ENCODE peak calls at places on chromosomes 5 and 9, in ten cellular contexts. S, T, E, H, Y, L, D, U, A and X are unnamed samples.

GRCh38 chr9:104494808-104495207 is 9.3 kb upstream of the OR13F1 start:
- DNase-seq in L (peak), U (no peak), E (no peak), T (no peak), Y (no peak), D (no peak), H (no peak), S (no peak), A (no peak), X (no peak)

GRCh38 chr9:136387217-136387616 is 12.8 kb downstream of the SNAPC4 start:
- DNase-seq in A (no peak), Y (no peak), E (no peak), T (no peak), H (no peak), L (no peak), S (no peak), D (no peak), U (no peak), X (no peak)

GRCh38 chr9:114098660-114099522 is at the start of gene KIF12:
- DNase-seq in U (no peak), T (peak), L (no peak), E (no peak), A (peak), H (no peak), Y (peak), S (no peak), D (peak), X (no peak)

GRCh38 chr5:55914971-55915370 is 63.8 kb downstream of the IL31RA start:
- DNase-seq in U (no peak), L (no peak), H (no peak), Y (no peak), A (no peak), S (no peak), D (peak), T (peak), E (no peak), X (no peak)

GRCh38 chr5:121675932-121676331 is 175.8 kb upstream of the FTMT start:
- DNase-seq in L (no peak), S (no peak), E (no peak), H (no peak), Y (no peak), A (no peak), T (no peak), U (no peak), D (no peak), X (no peak)

GRCh38 chr5:17346811-17347210 is 129.4 kb downstream of the BASP1 start:
- DNase-seq in E (no peak), D (no peak), Y (no peak), L (no peak), H (no peak), T (no peak), U (no peak), A (no peak), S (no peak), X (no peak)

GRCh38 chr5:90590-91547 is 1.1 kb upstream of the PLEKHG4B start:
- DNase-seq in D (peak), U (no peak), H (no peak), S (peak), L (no peak), Y (peak), A (no peak), E (peak), T (peak), X (no peak)

GRCh38 chr9:76433406-76433805 is 25.6 kb upstream of the GCNT1 start:
- DNase-seq in A (no peak), E (no peak), D (no peak), U (no peak), H (no peak), L (no peak), T (no peak), Y (no peak), S (no peak), X (no peak)